ENCODE peak calls at places on chromosomes 12 and 14, in ten cellular contexts. One of them, this sample, is unnamed.

GRCh38 chr12:82672811-82673495 is 13.8 kb upstream of the TMTC2 start:
- DNase-seq in A549: no peak
- DNase-seq in NCI-H2029: no peak
- DNase-seq in activated T-cell treated with anti-CD3 and anti-CD28 coated beads for 1 hour: no peak
- DNase-seq in NCI-H1105: no peak
- DNase-seq in endothelial cell: no peak
- DNase-seq in M059J: no peak
- DNase-seq in stimulated activated CD4-positive, alpha-beta T cell treated with anti-CD3 and anti-CD28 coated beads, Interleukin-1b, Interleukin-23, amount 100 ng/mL, for 24 hours: no peak
- DNase-seq in stomach: no peak
- DNase-seq in fibroblast of the aortic adventitia: no peak
- DNase-seq in this sample: no peak

GRCh38 chr12:69466867-69467266 is 3.3 kb upstream of the FRS2 start:
- DNase-seq in NCI-H1105: no peak
- DNase-seq in endothelial cell: no peak
- DNase-seq in M059J: no peak
- DNase-seq in A549: no peak
- DNase-seq in stimulated activated CD4-positive, alpha-beta T cell treated with anti-CD3 and anti-CD28 coated beads, Interleukin-1b, Interleukin-23, amount 100 ng/mL, for 24 hours: no peak
- DNase-seq in fibroblast of the aortic adventitia: no peak
- DNase-seq in stomach: no peak
- DNase-seq in activated T-cell treated with anti-CD3 and anti-CD28 coated beads for 1 hour: no peak
- DNase-seq in NCI-H2029: no peak
- DNase-seq in this sample: no peak

GRCh38 chr14:103537175-103537990 is 8.4 kb downstream of the TRMT61A start:
- DNase-seq in A549: no peak
- DNase-seq in fibroblast of the aortic adventitia: no peak
- DNase-seq in M059J: peak; percentile 52
- DNase-seq in NCI-H1105: no peak
- DNase-seq in NCI-H2029: no peak
- DNase-seq in activated T-cell treated with anti-CD3 and anti-CD28 coated beads for 1 hour: no peak
- DNase-seq in stimulated activated CD4-positive, alpha-beta T cell treated with anti-CD3 and anti-CD28 coated beads, Interleukin-1b, Interleukin-23, amount 100 ng/mL, for 24 hours: no peak
- DNase-seq in stomach: no peak
- DNase-seq in endothelial cell: no peak
- DNase-seq in this sample: no peak

GRCh38 chr12:3964404-3964803 is 91.2 kb upstream of the PARP11 start:
- DNase-seq in A549: peak; percentile 23
- DNase-seq in NCI-H1105: no peak
- DNase-seq in stimulated activated CD4-positive, alpha-beta T cell treated with anti-CD3 and anti-CD28 coated beads, Interleukin-1b, Interleukin-23, amount 100 ng/mL, for 24 hours: no peak
- DNase-seq in endothelial cell: peak; percentile 45
- DNase-seq in stomach: no peak
- DNase-seq in activated T-cell treated with anti-CD3 and anti-CD28 coated beads for 1 hour: no peak
- DNase-seq in NCI-H2029: no peak
- DNase-seq in M059J: peak; percentile 15
- DNase-seq in fibroblast of the aortic adventitia: no peak
- DNase-seq in this sample: no peak

GRCh38 chr14:51527073-51527472 is 124.6 kb upstream of the FRMD6 start:
- DNase-seq in fibroblast of the aortic adventitia: peak; percentile 60
- DNase-seq in stomach: no peak
- DNase-seq in A549: no peak
- DNase-seq in NCI-H1105: no peak
- DNase-seq in M059J: peak; percentile 73
- DNase-seq in NCI-H2029: no peak
- DNase-seq in stimulated activated CD4-positive, alpha-beta T cell treated with anti-CD3 and anti-CD28 coated beads, Interleukin-1b, Interleukin-23, amount 100 ng/mL, for 24 hours: no peak
- DNase-seq in endothelial cell: no peak
- DNase-seq in activated T-cell treated with anti-CD3 and anti-CD28 coated beads for 1 hour: no peak
- DNase-seq in this sample: no peak

GRCh38 chr12:101915856-101916255 is 38.5 kb downstream of the DRAM1 start:
- DNase-seq in stomach: no peak
- DNase-seq in NCI-H1105: no peak
- DNase-seq in endothelial cell: no peak
- DNase-seq in stimulated activated CD4-positive, alpha-beta T cell treated with anti-CD3 and anti-CD28 coated beads, Interleukin-1b, Interleukin-23, amount 100 ng/mL, for 24 hours: no peak
- DNase-seq in A549: no peak
- DNase-seq in fibroblast of the aortic adventitia: no peak
- DNase-seq in M059J: no peak
- DNase-seq in NCI-H2029: no peak
- DNase-seq in activated T-cell treated with anti-CD3 and anti-CD28 coated beads for 1 hour: no peak
- DNase-seq in this sample: no peak

GRCh38 chr12:65958456-65958855 is 134.2 kb downstream of the HMGA2 start:
- DNase-seq in fibroblast of the aortic adventitia: peak; percentile 60
- DNase-seq in stomach: no peak
- DNase-seq in M059J: no peak
- DNase-seq in endothelial cell: no peak
- DNase-seq in NCI-H1105: no peak
- DNase-seq in A549: no peak
- DNase-seq in activated T-cell treated with anti-CD3 and anti-CD28 coated beads for 1 hour: no peak
- DNase-seq in NCI-H2029: no peak
- DNase-seq in stimulated activated CD4-positive, alpha-beta T cell treated with anti-CD3 and anti-CD28 coated beads, Interleukin-1b, Interleukin-23, amount 100 ng/mL, for 24 hours: no peak
- DNase-seq in this sample: no peak

GRCh38 chr12:92675092-92675865 is 27.5 kb upstream of the PLEKHG7 start:
- DNase-seq in NCI-H1105: no peak
- DNase-seq in A549: no peak
- DNase-seq in stimulated activated CD4-positive, alpha-beta T cell treated with anti-CD3 and anti-CD28 coated beads, Interleukin-1b, Interleukin-23, amount 100 ng/mL, for 24 hours: no peak
- DNase-seq in activated T-cell treated with anti-CD3 and anti-CD28 coated beads for 1 hour: no peak
- DNase-seq in NCI-H2029: no peak
- DNase-seq in endothelial cell: no peak
- DNase-seq in stomach: no peak
- DNase-seq in M059J: peak; percentile 3
- DNase-seq in fibroblast of the aortic adventitia: no peak
- DNase-seq in this sample: no peak

GRCh38 chr12:56042430-56043203 is 899 bp downstream of the RPS26 start:
- DNase-seq in fibroblast of the aortic adventitia: no peak
- DNase-seq in NCI-H1105: no peak
- DNase-seq in stomach: no peak
- DNase-seq in activated T-cell treated with anti-CD3 and anti-CD28 coated beads for 1 hour: no peak
- DNase-seq in M059J: no peak
- DNase-seq in stimulated activated CD4-positive, alpha-beta T cell treated with anti-CD3 and anti-CD28 coated beads, Interleukin-1b, Interleukin-23, amount 100 ng/mL, for 24 hours: no peak
- DNase-seq in endothelial cell: no peak
- DNase-seq in A549: no peak
- DNase-seq in NCI-H2029: no peak
- DNase-seq in this sample: peak; percentile 52

GRCh38 chr12:58811346-58811745 is 109.0 kb downstream of the LRIG3 start:
- DNase-seq in activated T-cell treated with anti-CD3 and anti-CD28 coated beads for 1 hour: no peak
- DNase-seq in stomach: no peak
- DNase-seq in endothelial cell: no peak
- DNase-seq in fibroblast of the aortic adventitia: no peak
- DNase-seq in NCI-H2029: no peak
- DNase-seq in A549: no peak
- DNase-seq in M059J: no peak
- DNase-seq in NCI-H1105: no peak
- DNase-seq in stimulated activated CD4-positive, alpha-beta T cell treated with anti-CD3 and anti-CD28 coated beads, Interleukin-1b, Interleukin-23, amount 100 ng/mL, for 24 hours: no peak
- DNase-seq in this sample: no peak